ENCODE peak calls at places on chromosomes 2 and 18, in eight cellular contexts. One of them, this sample, is unnamed.

GRCh38 chr2:38184964-38185603 is 109.1 kb upstream of the CYP1B1 start:
- DNase-seq in endothelial cell: no peak
- DNase-seq in fibroblast of lung: peak; percentile 63
- DNase-seq in breast epithelium: no peak
- DNase-seq in activated CD4-positive, alpha-beta T cell treated with anti-CD3 and anti-CD28 coated beads for 48 hours: no peak
- DNase-seq in NCI-H1092 treated with DMSO at 0.1 percent for 48 hours: no peak
- DNase-seq in activated effector memory CD4-positive, alpha-beta T cell treated with Interleukin-2 at 50 U/mL for 16 hours: no peak
- DNase-seq in esophagus squamous epithelium: no peak
- DNase-seq in this sample: no peak

GRCh38 chr2:196742685-196743084 is 56.8 kb downstream of the GTF3C3 start:
- DNase-seq in endothelial cell: no peak
- DNase-seq in fibroblast of lung: no peak
- DNase-seq in breast epithelium: no peak
- DNase-seq in activated CD4-positive, alpha-beta T cell treated with anti-CD3 and anti-CD28 coated beads for 48 hours: no peak
- DNase-seq in NCI-H1092 treated with DMSO at 0.1 percent for 48 hours: no peak
- DNase-seq in activated effector memory CD4-positive, alpha-beta T cell treated with Interleukin-2 at 50 U/mL for 16 hours: no peak
- DNase-seq in esophagus squamous epithelium: no peak
- DNase-seq in this sample: no peak

GRCh38 chr2:98374958-98375570 is 28.8 kb downstream of the CNGA3 start:
- DNase-seq in endothelial cell: no peak
- DNase-seq in fibroblast of lung: no peak
- DNase-seq in breast epithelium: no peak
- DNase-seq in activated CD4-positive, alpha-beta T cell treated with anti-CD3 and anti-CD28 coated beads for 48 hours: no peak
- DNase-seq in NCI-H1092 treated with DMSO at 0.1 percent for 48 hours: no peak
- DNase-seq in activated effector memory CD4-positive, alpha-beta T cell treated with Interleukin-2 at 50 U/mL for 16 hours: no peak
- DNase-seq in esophagus squamous epithelium: no peak
- DNase-seq in this sample: no peak

GRCh38 chr2:217911283-217911965 is 91.4 kb downstream of the TNS1 start:
- DNase-seq in endothelial cell: no peak
- DNase-seq in fibroblast of lung: no peak
- DNase-seq in breast epithelium: no peak
- DNase-seq in activated CD4-positive, alpha-beta T cell treated with anti-CD3 and anti-CD28 coated beads for 48 hours: no peak
- DNase-seq in NCI-H1092 treated with DMSO at 0.1 percent for 48 hours: no peak
- DNase-seq in activated effector memory CD4-positive, alpha-beta T cell treated with Interleukin-2 at 50 U/mL for 16 hours: no peak
- DNase-seq in esophagus squamous epithelium: no peak
- DNase-seq in this sample: no peak

GRCh38 chr2:148860037-148860436 is 15.0 kb upstream of the KIF5C start:
- DNase-seq in endothelial cell: no peak
- DNase-seq in fibroblast of lung: peak; percentile 2
- DNase-seq in breast epithelium: no peak
- DNase-seq in activated CD4-positive, alpha-beta T cell treated with anti-CD3 and anti-CD28 coated beads for 48 hours: no peak
- DNase-seq in NCI-H1092 treated with DMSO at 0.1 percent for 48 hours: no peak
- DNase-seq in activated effector memory CD4-positive, alpha-beta T cell treated with Interleukin-2 at 50 U/mL for 16 hours: no peak
- DNase-seq in esophagus squamous epithelium: no peak
- DNase-seq in this sample: no peak

GRCh38 chr2:102735431-102736130 is 26.2 kb upstream of the TMEM182 start:
- DNase-seq in endothelial cell: peak; percentile 11
- DNase-seq in fibroblast of lung: peak; percentile 23
- DNase-seq in breast epithelium: no peak
- DNase-seq in activated CD4-positive, alpha-beta T cell treated with anti-CD3 and anti-CD28 coated beads for 48 hours: peak; percentile 14
- DNase-seq in NCI-H1092 treated with DMSO at 0.1 percent for 48 hours: no peak
- DNase-seq in activated effector memory CD4-positive, alpha-beta T cell treated with Interleukin-2 at 50 U/mL for 16 hours: no peak
- DNase-seq in esophagus squamous epithelium: no peak
- DNase-seq in this sample: no peak

GRCh38 chr18:33839452-33840225 is 261.6 kb downstream of the ASXL3 start:
- DNase-seq in endothelial cell: peak; percentile 32
- DNase-seq in fibroblast of lung: peak; percentile 79
- DNase-seq in breast epithelium: no peak
- DNase-seq in activated CD4-positive, alpha-beta T cell treated with anti-CD3 and anti-CD28 coated beads for 48 hours: no peak
- DNase-seq in NCI-H1092 treated with DMSO at 0.1 percent for 48 hours: no peak
- DNase-seq in activated effector memory CD4-positive, alpha-beta T cell treated with Interleukin-2 at 50 U/mL for 16 hours: no peak
- DNase-seq in esophagus squamous epithelium: no peak
- DNase-seq in this sample: no peak

GRCh38 chr18:9849407-9849961 is 36.3 kb upstream of the TXNDC2 start:
- DNase-seq in endothelial cell: peak; percentile 14
- DNase-seq in fibroblast of lung: no peak
- DNase-seq in breast epithelium: no peak
- DNase-seq in activated CD4-positive, alpha-beta T cell treated with anti-CD3 and anti-CD28 coated beads for 48 hours: no peak
- DNase-seq in NCI-H1092 treated with DMSO at 0.1 percent for 48 hours: no peak
- DNase-seq in activated effector memory CD4-positive, alpha-beta T cell treated with Interleukin-2 at 50 U/mL for 16 hours: no peak
- DNase-seq in esophagus squamous epithelium: no peak
- DNase-seq in this sample: no peak

GRCh38 chr18:57542801-57543427 is 43.6 kb downstream of the FECH start:
- DNase-seq in endothelial cell: no peak
- DNase-seq in fibroblast of lung: no peak
- DNase-seq in breast epithelium: no peak
- DNase-seq in activated CD4-positive, alpha-beta T cell treated with anti-CD3 and anti-CD28 coated beads for 48 hours: no peak
- DNase-seq in NCI-H1092 treated with DMSO at 0.1 percent for 48 hours: peak; percentile 43
- DNase-seq in activated effector memory CD4-positive, alpha-beta T cell treated with Interleukin-2 at 50 U/mL for 16 hours: no peak
- DNase-seq in esophagus squamous epithelium: no peak
- DNase-seq in this sample: no peak

GRCh38 chr2:234293973-234294372 is 202.9 kb downstream of the ARL4C start:
- DNase-seq in endothelial cell: no peak
- DNase-seq in fibroblast of lung: no peak
- DNase-seq in breast epithelium: no peak
- DNase-seq in activated CD4-positive, alpha-beta T cell treated with anti-CD3 and anti-CD28 coated beads for 48 hours: no peak
- DNase-seq in NCI-H1092 treated with DMSO at 0.1 percent for 48 hours: no peak
- DNase-seq in activated effector memory CD4-positive, alpha-beta T cell treated with Interleukin-2 at 50 U/mL for 16 hours: no peak
- DNase-seq in esophagus squamous epithelium: no peak
- DNase-seq in this sample: no peak

GRCh38 chr2:68911714-68912510 is 40.7 kb upstream of the BMP10 start:
- DNase-seq in endothelial cell: no peak
- DNase-seq in fibroblast of lung: no peak
- DNase-seq in breast epithelium: no peak
- DNase-seq in activated CD4-positive, alpha-beta T cell treated with anti-CD3 and anti-CD28 coated beads for 48 hours: peak; percentile 31
- DNase-seq in NCI-H1092 treated with DMSO at 0.1 percent for 48 hours: no peak
- DNase-seq in activated effector memory CD4-positive, alpha-beta T cell treated with Interleukin-2 at 50 U/mL for 16 hours: no peak
- DNase-seq in esophagus squamous epithelium: no peak
- DNase-seq in this sample: no peak

GRCh38 chr2:219511547-219512325 is 2.5 kb upstream of the ASIC4 start:
- DNase-seq in endothelial cell: no peak
- DNase-seq in fibroblast of lung: no peak
- DNase-seq in breast epithelium: no peak
- DNase-seq in activated CD4-positive, alpha-beta T cell treated with anti-CD3 and anti-CD28 coated beads for 48 hours: no peak
- DNase-seq in NCI-H1092 treated with DMSO at 0.1 percent for 48 hours: peak; percentile 64
- DNase-seq in activated effector memory CD4-positive, alpha-beta T cell treated with Interleukin-2 at 50 U/mL for 16 hours: no peak
- DNase-seq in esophagus squamous epithelium: no peak
- DNase-seq in this sample: no peak

GRCh38 chr2:73290049-73290839 is 3.1 kb downstream of the EGR4 start:
- DNase-seq in endothelial cell: peak; percentile 59
- DNase-seq in fibroblast of lung: peak; percentile 38
- DNase-seq in breast epithelium: no peak
- DNase-seq in activated CD4-positive, alpha-beta T cell treated with anti-CD3 and anti-CD28 coated beads for 48 hours: peak; percentile 65
- DNase-seq in NCI-H1092 treated with DMSO at 0.1 percent for 48 hours: peak; percentile 47
- DNase-seq in activated effector memory CD4-positive, alpha-beta T cell treated with Interleukin-2 at 50 U/mL for 16 hours: no peak
- DNase-seq in esophagus squamous epithelium: no peak
- DNase-seq in this sample: peak; percentile 37

GRCh38 chr2:1849450-1849849 is 105.1 kb upstream of the PXDN start:
- DNase-seq in endothelial cell: no peak
- DNase-seq in fibroblast of lung: no peak
- DNase-seq in breast epithelium: no peak
- DNase-seq in activated CD4-positive, alpha-beta T cell treated with anti-CD3 and anti-CD28 coated beads for 48 hours: no peak
- DNase-seq in NCI-H1092 treated with DMSO at 0.1 percent for 48 hours: no peak
- DNase-seq in activated effector memory CD4-positive, alpha-beta T cell treated with Interleukin-2 at 50 U/mL for 16 hours: no peak
- DNase-seq in esophagus squamous epithelium: no peak
- DNase-seq in this sample: no peak

GRCh38 chr2:11155326-11156059 is at the start of gene SLC66A3:
- DNase-seq in endothelial cell: no peak
- DNase-seq in fibroblast of lung: peak; percentile 85
- DNase-seq in breast epithelium: no peak
- DNase-seq in activated CD4-positive, alpha-beta T cell treated with anti-CD3 and anti-CD28 coated beads for 48 hours: peak; percentile 83
- DNase-seq in NCI-H1092 treated with DMSO at 0.1 percent for 48 hours: peak; percentile 79
- DNase-seq in activated effector memory CD4-positive, alpha-beta T cell treated with Interleukin-2 at 50 U/mL for 16 hours: no peak
- DNase-seq in esophagus squamous epithelium: no peak
- DNase-seq in this sample: no peak

GRCh38 chr2:232795920-232796319 is 19.6 kb upstream of the KCNJ13 start:
- DNase-seq in endothelial cell: no peak
- DNase-seq in fibroblast of lung: peak; percentile 79
- DNase-seq in breast epithelium: no peak
- DNase-seq in activated CD4-positive, alpha-beta T cell treated with anti-CD3 and anti-CD28 coated beads for 48 hours: no peak
- DNase-seq in NCI-H1092 treated with DMSO at 0.1 percent for 48 hours: no peak
- DNase-seq in activated effector memory CD4-positive, alpha-beta T cell treated with Interleukin-2 at 50 U/mL for 16 hours: no peak
- DNase-seq in esophagus squamous epithelium: no peak
- DNase-seq in this sample: no peak

GRCh38 chr2:207216454-207216853 is 50.7 kb upstream of the KLF7 start:
- DNase-seq in endothelial cell: no peak
- DNase-seq in fibroblast of lung: no peak
- DNase-seq in breast epithelium: no peak
- DNase-seq in activated CD4-positive, alpha-beta T cell treated with anti-CD3 and anti-CD28 coated beads for 48 hours: no peak
- DNase-seq in NCI-H1092 treated with DMSO at 0.1 percent for 48 hours: no peak
- DNase-seq in activated effector memory CD4-positive, alpha-beta T cell treated with Interleukin-2 at 50 U/mL for 16 hours: no peak
- DNase-seq in esophagus squamous epithelium: no peak
- DNase-seq in this sample: no peak

GRCh38 chr2:20012282-20013060 is at the start of gene MATN3:
- DNase-seq in endothelial cell: peak; percentile 39
- DNase-seq in fibroblast of lung: peak; percentile 20
- DNase-seq in breast epithelium: no peak
- DNase-seq in activated CD4-positive, alpha-beta T cell treated with anti-CD3 and anti-CD28 coated beads for 48 hours: no peak
- DNase-seq in NCI-H1092 treated with DMSO at 0.1 percent for 48 hours: no peak
- DNase-seq in activated effector memory CD4-positive, alpha-beta T cell treated with Interleukin-2 at 50 U/mL for 16 hours: no peak
- DNase-seq in esophagus squamous epithelium: no peak
- DNase-seq in this sample: no peak

GRCh38 chr18:49764032-49764431 is 49.3 kb downstream of the ACAA2 start:
- DNase-seq in endothelial cell: no peak
- DNase-seq in fibroblast of lung: peak; percentile 18
- DNase-seq in breast epithelium: no peak
- DNase-seq in activated CD4-positive, alpha-beta T cell treated with anti-CD3 and anti-CD28 coated beads for 48 hours: no peak
- DNase-seq in NCI-H1092 treated with DMSO at 0.1 percent for 48 hours: no peak
- DNase-seq in activated effector memory CD4-positive, alpha-beta T cell treated with Interleukin-2 at 50 U/mL for 16 hours: no peak
- DNase-seq in esophagus squamous epithelium: no peak
- DNase-seq in this sample: no peak

GRCh38 chr2:227010433-227010832 is 153.6 kb downstream of the COL4A4 start:
- DNase-seq in endothelial cell: no peak
- DNase-seq in fibroblast of lung: peak; percentile 39
- DNase-seq in breast epithelium: no peak
- DNase-seq in activated CD4-positive, alpha-beta T cell treated with anti-CD3 and anti-CD28 coated beads for 48 hours: no peak
- DNase-seq in NCI-H1092 treated with DMSO at 0.1 percent for 48 hours: no peak
- DNase-seq in activated effector memory CD4-positive, alpha-beta T cell treated with Interleukin-2 at 50 U/mL for 16 hours: no peak
- DNase-seq in esophagus squamous epithelium: no peak
- DNase-seq in this sample: no peak

GRCh38 chr2:11903085-11903484 is 156.7 kb downstream of the LPIN1 start:
- DNase-seq in endothelial cell: no peak
- DNase-seq in fibroblast of lung: no peak
- DNase-seq in breast epithelium: no peak
- DNase-seq in activated CD4-positive, alpha-beta T cell treated with anti-CD3 and anti-CD28 coated beads for 48 hours: no peak
- DNase-seq in NCI-H1092 treated with DMSO at 0.1 percent for 48 hours: no peak
- DNase-seq in activated effector memory CD4-positive, alpha-beta T cell treated with Interleukin-2 at 50 U/mL for 16 hours: no peak
- DNase-seq in esophagus squamous epithelium: no peak
- DNase-seq in this sample: no peak

GRCh38 chr2:75464348-75464946 is 96.3 kb downstream of the EVA1A start:
- DNase-seq in endothelial cell: no peak
- DNase-seq in fibroblast of lung: peak; percentile 53
- DNase-seq in breast epithelium: no peak
- DNase-seq in activated CD4-positive, alpha-beta T cell treated with anti-CD3 and anti-CD28 coated beads for 48 hours: no peak
- DNase-seq in NCI-H1092 treated with DMSO at 0.1 percent for 48 hours: peak; percentile 22
- DNase-seq in activated effector memory CD4-positive, alpha-beta T cell treated with Interleukin-2 at 50 U/mL for 16 hours: no peak
- DNase-seq in esophagus squamous epithelium: no peak
- DNase-seq in this sample: no peak

GRCh38 chr2:238509151-238509820 is 82.6 kb downstream of the ASB1 start:
- DNase-seq in endothelial cell: no peak
- DNase-seq in fibroblast of lung: peak; percentile 20
- DNase-seq in breast epithelium: no peak
- DNase-seq in activated CD4-positive, alpha-beta T cell treated with anti-CD3 and anti-CD28 coated beads for 48 hours: no peak
- DNase-seq in NCI-H1092 treated with DMSO at 0.1 percent for 48 hours: peak; percentile 25
- DNase-seq in activated effector memory CD4-positive, alpha-beta T cell treated with Interleukin-2 at 50 U/mL for 16 hours: no peak
- DNase-seq in esophagus squamous epithelium: no peak
- DNase-seq in this sample: no peak

This sample was measured in stimulated activated CD8-positive, alpha-beta memory T cell treated with anti-CD3 and anti-CD28 coated beads, Interleukin-7, amount 100 ng/mL, for 48 hours.